ENCODE peak calls at places on chromosomes 11 and 22, in four cellular contexts. J is foreskin fibroblast, G is body of pancreas, H is M059J. B is an unnamed sample.

GRCh38 chr11:9726313-9727022 is 62.6 kb downstream of the SWAP70 start:
- DNase-seq in G (no peak), J (peak), H (peak), B (peak)

GRCh38 chr11:105224859-105225258 is 85.3 kb upstream of the CARD18 start:
- DNase-seq in G (no peak), J (peak), H (no peak), B (no peak)

GRCh38 chr11:12822623-12823022 is 148.4 kb downstream of the TEAD1 start:
- DNase-seq in G (no peak), H (no peak), J (no peak), B (no peak)

GRCh38 chr11:1531961-1532586 is 40.0 kb downstream of the DUSP8 start:
- DNase-seq in H (no peak), G (no peak), J (peak), B (no peak)

GRCh38 chr22:41762980-41763779 is 37.3 kb upstream of the CCDC134 start:
- DNase-seq in G (no peak), H (no peak), J (no peak), B (peak)

GRCh38 chr11:129021295-129021694 is 78.6 kb upstream of the TP53AIP1 start:
- DNase-seq in J (no peak), H (no peak), G (no peak), B (peak)

GRCh38 chr22:46673205-46673604 is 53.0 kb downstream of the GRAMD4 start:
- DNase-seq in H (no peak), G (no peak), J (peak), B (no peak)

GRCh38 chr22:48908547-48908946 is 919.1 kb downstream of the BRD1 start:
- DNase-seq in G (no peak), H (no peak), J (no peak), B (no peak)

GRCh38 chr11:95668113-95668512 is 121.5 kb downstream of the FAM76B start:
- DNase-seq in H (no peak), G (no peak), J (no peak), B (no peak)

GRCh38 chr11:69386594-69387408 is 92.8 kb downstream of the MYEOV start:
- DNase-seq in H (no peak), J (no peak), G (no peak), B (no peak)

GRCh38 chr11:35045219-35045819 is 93.7 kb upstream of the CD44 start:
- DNase-seq in J (no peak), H (no peak), G (peak), B (no peak)

GRCh38 chr11:71381781-71382505 is 66.2 kb downstream of the DHCR7 start:
- DNase-seq in G (no peak), H (peak), J (no peak), B (no peak)

GRCh38 chr22:45204751-45205623 is 35.7 kb downstream of the KIAA0930 start:
- DNase-seq in H (no peak), J (no peak), G (no peak), B (no peak)

GRCh38 chr22:42313804-42314581 is 43.5 kb upstream of the TCF20 start:
- DNase-seq in H (peak), G (peak), J (peak), B (peak)

GRCh38 chr11:100876826-100877545 is 189.9 kb downstream of the ARHGAP42 start:
- DNase-seq in G (no peak), H (peak), J (peak), B (peak)

GRCh38 chr11:112605093-112605666 is 344.5 kb upstream of the PLET1 start:
- DNase-seq in H (peak), G (no peak), J (no peak), B (no peak)

GRCh38 chr11:87038235-87038960 is 664 bp downstream of the TMEM135 start:
- DNase-seq in G (no peak), H (peak), J (peak), B (peak)

GRCh38 chr11:85791326-85791990 is 19.5 kb downstream of the SYTL2 start:
- DNase-seq in J (peak), H (no peak), G (no peak), B (no peak)

GRCh38 chr22:40325315-40325714 is 21.0 kb upstream of the ADSL start:
- DNase-seq in G (no peak), H (no peak), J (no peak), B (no peak)

GRCh38 chr11:36292311-36292722 is 3.1 kb upstream of the COMMD9 start:
- DNase-seq in J (peak), H (peak), G (no peak), B (peak)

GRCh38 chr22:39543095-39543494 is 10.5 kb upstream of the RPS19BP1 start:
- DNase-seq in H (peak), G (no peak), J (peak), B (peak)

GRCh38 chr22:36432592-36433317 is 45.0 kb upstream of the MYH9 start:
- DNase-seq in G (no peak), J (no peak), H (peak), B (no peak)

GRCh38 chr11:75801362-75802021 is 13.5 kb upstream of the UVRAG start:
- DNase-seq in J (no peak), G (no peak), H (no peak), B (no peak)

GRCh38 chr11:67632982-67633755 is 3.4 kb upstream of the NUDT8 start:
- DNase-seq in G (no peak), H (no peak), J (no peak), B (no peak)

B was measured in PC-3.